ENCODE peak calls at places on chromosomes 16 and 17, in seven cellular contexts. One of them, this sample, is unnamed.

GRCh38 chr17:27569257-27569722 is 61.7 kb upstream of the LGALS9 start:
- DNase-seq in ACHN: peak
- DNase-seq in AML-193: peak
- DNase-seq in 8988T: peak
- DNase-seq in nucleus accumbens: no peak
- DNase-seq in ELR: peak
- DNase-seq in fibroblast of the conjunctiva: no peak
- DNase-seq in this sample: peak

GRCh38 chr17:74336307-74336706 is 10.3 kb downstream of the KIF19 start:
- DNase-seq in ACHN: no peak
- DNase-seq in AML-193: no peak
- DNase-seq in 8988T: no peak
- DNase-seq in nucleus accumbens: no peak
- DNase-seq in ELR: no peak
- DNase-seq in fibroblast of the conjunctiva: no peak
- DNase-seq in this sample: no peak

GRCh38 chr17:8894189-8894611 is 26.7 kb upstream of the PIK3R6 start:
- DNase-seq in ACHN: no peak
- DNase-seq in AML-193: no peak
- DNase-seq in 8988T: no peak
- DNase-seq in nucleus accumbens: no peak
- DNase-seq in ELR: no peak
- DNase-seq in fibroblast of the conjunctiva: no peak
- DNase-seq in this sample: no peak

GRCh38 chr16:55663770-55664677 is 8.2 kb downstream of the SLC6A2 start:
- DNase-seq in ACHN: no peak
- DNase-seq in AML-193: no peak
- DNase-seq in 8988T: no peak
- DNase-seq in nucleus accumbens: no peak
- DNase-seq in ELR: no peak
- DNase-seq in fibroblast of the conjunctiva: no peak
- DNase-seq in this sample: peak

GRCh38 chr16:15650019-15650697 is at the start of gene NDE1:
- DNase-seq in ACHN: peak
- DNase-seq in AML-193: peak
- DNase-seq in 8988T: peak
- DNase-seq in nucleus accumbens: peak
- DNase-seq in ELR: peak
- DNase-seq in fibroblast of the conjunctiva: peak
- DNase-seq in this sample: peak

GRCh38 chr16:10827691-10828341 is 9.2 kb upstream of the TVP23A start:
- DNase-seq in ACHN: peak
- DNase-seq in AML-193: no peak
- DNase-seq in 8988T: no peak
- DNase-seq in nucleus accumbens: no peak
- DNase-seq in ELR: peak
- DNase-seq in fibroblast of the conjunctiva: peak
- DNase-seq in this sample: peak

GRCh38 chr17:76736349-76737081 is 616 bp downstream of the SRSF2 start:
- DNase-seq in ACHN: peak
- DNase-seq in AML-193: peak
- DNase-seq in 8988T: no peak
- DNase-seq in nucleus accumbens: peak
- DNase-seq in ELR: peak
- DNase-seq in fibroblast of the conjunctiva: no peak
- DNase-seq in this sample: peak

GRCh38 chr17:55433629-55434422 is 12.2 kb upstream of the MMD start:
- DNase-seq in ACHN: peak
- DNase-seq in AML-193: no peak
- DNase-seq in 8988T: no peak
- DNase-seq in nucleus accumbens: no peak
- DNase-seq in ELR: peak
- DNase-seq in fibroblast of the conjunctiva: peak
- DNase-seq in this sample: peak

GRCh38 chr17:42200702-42201101 is 6.4 kb upstream of the GHDC start:
- DNase-seq in ACHN: no peak
- DNase-seq in AML-193: no peak
- DNase-seq in 8988T: no peak
- DNase-seq in nucleus accumbens: no peak
- DNase-seq in ELR: no peak
- DNase-seq in fibroblast of the conjunctiva: no peak
- DNase-seq in this sample: no peak

GRCh38 chr17:64984181-64984580 is 64.9 kb upstream of the LRRC37A3 start:
- DNase-seq in ACHN: no peak
- DNase-seq in AML-193: no peak
- DNase-seq in 8988T: no peak
- DNase-seq in nucleus accumbens: no peak
- DNase-seq in ELR: no peak
- DNase-seq in fibroblast of the conjunctiva: no peak
- DNase-seq in this sample: no peak

GRCh38 chr17:40846515-40847155 is 20.4 kb downstream of the KRT12 start:
- DNase-seq in ACHN: no peak
- DNase-seq in AML-193: no peak
- DNase-seq in 8988T: no peak
- DNase-seq in nucleus accumbens: no peak
- DNase-seq in ELR: no peak
- DNase-seq in fibroblast of the conjunctiva: no peak
- DNase-seq in this sample: no peak

GRCh38 chr17:49218941-49219913 is 8.7 kb downstream of the ABI3 start:
- DNase-seq in ACHN: no peak
- DNase-seq in AML-193: peak
- DNase-seq in 8988T: no peak
- DNase-seq in nucleus accumbens: no peak
- DNase-seq in ELR: no peak
- DNase-seq in fibroblast of the conjunctiva: no peak
- DNase-seq in this sample: no peak

GRCh38 chr16:23852794-23853562 is 17.2 kb downstream of the PRKCB start:
- DNase-seq in ACHN: no peak
- DNase-seq in AML-193: peak
- DNase-seq in 8988T: no peak
- DNase-seq in nucleus accumbens: no peak
- DNase-seq in ELR: no peak
- DNase-seq in fibroblast of the conjunctiva: no peak
- DNase-seq in this sample: no peak

GRCh38 chr17:27760069-27760885 is 40.1 kb downstream of the NOS2 start:
- DNase-seq in ACHN: peak
- DNase-seq in AML-193: peak
- DNase-seq in 8988T: peak
- DNase-seq in nucleus accumbens: no peak
- DNase-seq in ELR: peak
- DNase-seq in fibroblast of the conjunctiva: peak
- DNase-seq in this sample: peak

GRCh38 chr16:62585041-62585545 is 548.9 kb upstream of the CDH8 start:
- DNase-seq in ACHN: no peak
- DNase-seq in AML-193: no peak
- DNase-seq in 8988T: no peak
- DNase-seq in nucleus accumbens: no peak
- DNase-seq in ELR: no peak
- DNase-seq in fibroblast of the conjunctiva: no peak
- DNase-seq in this sample: no peak

GRCh38 chr16:73047536-73048291 is at the start of gene ZFHX3:
- DNase-seq in ACHN: peak
- DNase-seq in AML-193: no peak
- DNase-seq in 8988T: peak
- DNase-seq in nucleus accumbens: no peak
- DNase-seq in ELR: peak
- DNase-seq in fibroblast of the conjunctiva: no peak
- DNase-seq in this sample: no peak

GRCh38 chr17:79671387-79671752 is 59.4 kb upstream of the ENPP7 start:
- DNase-seq in ACHN: no peak
- DNase-seq in AML-193: no peak
- DNase-seq in 8988T: no peak
- DNase-seq in nucleus accumbens: no peak
- DNase-seq in ELR: no peak
- DNase-seq in fibroblast of the conjunctiva: no peak
- DNase-seq in this sample: no peak

GRCh38 chr16:66400503-66401380 is 26.4 kb upstream of the BEAN1 start:
- DNase-seq in ACHN: no peak
- DNase-seq in AML-193: no peak
- DNase-seq in 8988T: no peak
- DNase-seq in nucleus accumbens: no peak
- DNase-seq in ELR: no peak
- DNase-seq in fibroblast of the conjunctiva: no peak
- DNase-seq in this sample: no peak

GRCh38 chr16:82088483-82088882 is 53.4 kb downstream of the HSD17B2 start:
- DNase-seq in ACHN: no peak
- DNase-seq in AML-193: no peak
- DNase-seq in 8988T: no peak
- DNase-seq in nucleus accumbens: no peak
- DNase-seq in ELR: no peak
- DNase-seq in fibroblast of the conjunctiva: no peak
- DNase-seq in this sample: no peak

GRCh38 chr16:82197540-82198240 is 27.7 kb upstream of the MPHOSPH6 start:
- DNase-seq in ACHN: no peak
- DNase-seq in AML-193: no peak
- DNase-seq in 8988T: no peak
- DNase-seq in nucleus accumbens: no peak
- DNase-seq in ELR: no peak
- DNase-seq in fibroblast of the conjunctiva: no peak
- DNase-seq in this sample: no peak

GRCh38 chr17:7586673-7587419 is 3.0 kb downstream of the SOX15 start:
- DNase-seq in ACHN: no peak
- DNase-seq in AML-193: no peak
- DNase-seq in 8988T: peak
- DNase-seq in nucleus accumbens: no peak
- DNase-seq in ELR: peak
- DNase-seq in fibroblast of the conjunctiva: no peak
- DNase-seq in this sample: no peak

GRCh38 chr17:67055811-67056745 is 11.7 kb downstream of the CACNG1 start:
- DNase-seq in ACHN: no peak
- DNase-seq in AML-193: no peak
- DNase-seq in 8988T: no peak
- DNase-seq in nucleus accumbens: no peak
- DNase-seq in ELR: no peak
- DNase-seq in fibroblast of the conjunctiva: no peak
- DNase-seq in this sample: no peak

GRCh38 chr17:5793899-5794298 is 209.6 kb upstream of the NLRP1 start:
- DNase-seq in ACHN: peak
- DNase-seq in AML-193: no peak
- DNase-seq in 8988T: no peak
- DNase-seq in nucleus accumbens: no peak
- DNase-seq in ELR: peak
- DNase-seq in fibroblast of the conjunctiva: no peak
- DNase-seq in this sample: no peak

GRCh38 chr16:459761-460160 is 34.3 kb downstream of the RAB11FIP3 start:
- DNase-seq in ACHN: no peak
- DNase-seq in AML-193: no peak
- DNase-seq in 8988T: no peak
- DNase-seq in nucleus accumbens: no peak
- DNase-seq in ELR: no peak
- DNase-seq in fibroblast of the conjunctiva: no peak
- DNase-seq in this sample: no peak

GRCh38 chr17:82304826-82305726 is 12.3 kb downstream of the CD7 start:
- DNase-seq in ACHN: no peak
- DNase-seq in AML-193: no peak
- DNase-seq in 8988T: no peak
- DNase-seq in nucleus accumbens: no peak
- DNase-seq in ELR: no peak
- DNase-seq in fibroblast of the conjunctiva: no peak
- DNase-seq in this sample: no peak

GRCh38 chr16:72099377-72099818 is 5.8 kb downstream of the DHX38 start:
- DNase-seq in ACHN: peak
- DNase-seq in AML-193: peak
- DNase-seq in 8988T: peak
- DNase-seq in nucleus accumbens: no peak
- DNase-seq in ELR: peak
- DNase-seq in fibroblast of the conjunctiva: peak
- DNase-seq in this sample: peak

GRCh38 chr17:2299756-2300155 is 3.8 kb downstream of the SMG6 start:
- DNase-seq in ACHN: no peak
- DNase-seq in AML-193: no peak
- DNase-seq in 8988T: no peak
- DNase-seq in nucleus accumbens: no peak
- DNase-seq in ELR: no peak
- DNase-seq in fibroblast of the conjunctiva: no peak
- DNase-seq in this sample: no peak

GRCh38 chr16:49638696-49639629 is 216.9 kb downstream of the ZNF423 start:
- DNase-seq in ACHN: no peak
- DNase-seq in AML-193: no peak
- DNase-seq in 8988T: no peak
- DNase-seq in nucleus accumbens: no peak
- DNase-seq in ELR: no peak
- DNase-seq in fibroblast of the conjunctiva: no peak
- DNase-seq in this sample: no peak

GRCh38 chr17:18980682-18981384 is 23.7 kb downstream of the FAM83G start:
- DNase-seq in ACHN: no peak
- DNase-seq in AML-193: no peak
- DNase-seq in 8988T: no peak
- DNase-seq in nucleus accumbens: no peak
- DNase-seq in ELR: peak
- DNase-seq in fibroblast of the conjunctiva: no peak
- DNase-seq in this sample: no peak

GRCh38 chr17:40111221-40112128 is 10.3 kb upstream of the MSL1 start:
- DNase-seq in ACHN: peak
- DNase-seq in AML-193: peak
- DNase-seq in 8988T: peak
- DNase-seq in nucleus accumbens: no peak
- DNase-seq in ELR: peak
- DNase-seq in fibroblast of the conjunctiva: peak
- DNase-seq in this sample: peak

GRCh38 chr16:53220585-53220984 is 165.8 kb downstream of the CHD9 start:
- DNase-seq in ACHN: peak
- DNase-seq in AML-193: no peak
- DNase-seq in 8988T: no peak
- DNase-seq in nucleus accumbens: no peak
- DNase-seq in ELR: peak
- DNase-seq in fibroblast of the conjunctiva: no peak
- DNase-seq in this sample: no peak

GRCh38 chr17:10048951-10049350 is 143.9 kb upstream of the RCVRN start:
- DNase-seq in ACHN: no peak
- DNase-seq in AML-193: no peak
- DNase-seq in 8988T: no peak
- DNase-seq in nucleus accumbens: no peak
- DNase-seq in ELR: no peak
- DNase-seq in fibroblast of the conjunctiva: no peak
- DNase-seq in this sample: no peak

GRCh38 chr16:55501549-55502322 is 7.1 kb upstream of the LPCAT2 start:
- DNase-seq in ACHN: peak
- DNase-seq in AML-193: no peak
- DNase-seq in 8988T: peak
- DNase-seq in nucleus accumbens: no peak
- DNase-seq in ELR: peak
- DNase-seq in fibroblast of the conjunctiva: no peak
- DNase-seq in this sample: no peak

GRCh38 chr17:29914819-29915537 is 15.1 kb downstream of the SSH2 start:
- DNase-seq in ACHN: no peak
- DNase-seq in AML-193: no peak
- DNase-seq in 8988T: no peak
- DNase-seq in nucleus accumbens: no peak
- DNase-seq in ELR: no peak
- DNase-seq in fibroblast of the conjunctiva: no peak
- DNase-seq in this sample: no peak

This sample was measured in H4.